ENCODE peak calls at places on chromosomes 13 and 19, in four cellular contexts. One of them, this sample, is unnamed.

GRCh38 chr19:18659281-18660050 is 22.6 kb downstream of the KLHL26 start:
- DNase-seq in GM12878: no peak
- DNase-seq in K562: no peak
- DNase-seq in HL-60: peak; percentile 43
- DNase-seq in this sample: peak; percentile 77

GRCh38 chr19:1862424-1863307 is 713 bp downstream of the KLF16 start:
- DNase-seq in GM12878: no peak
- DNase-seq in K562: peak; percentile 54
- DNase-seq in HL-60: no peak
- DNase-seq in this sample: peak; percentile 71

GRCh38 chr19:16335226-16335625 is 10.6 kb downstream of the KLF2 start:
- DNase-seq in GM12878: no peak
- DNase-seq in K562: no peak
- DNase-seq in HL-60: no peak
- DNase-seq in this sample: no peak

GRCh38 chr19:13149628-13150186 is 468 bp downstream of the STX10 start:
- DNase-seq in GM12878: no peak
- DNase-seq in K562: no peak
- DNase-seq in HL-60: peak; percentile 63
- DNase-seq in this sample: no peak

GRCh38 chr19:5804516-5805464 is at the start of gene NRTN:
- DNase-seq in GM12878: no peak
- DNase-seq in K562: peak; percentile 85
- DNase-seq in HL-60: no peak
- DNase-seq in this sample: peak; percentile 68

GRCh38 chr19:1213391-1214286 is 8.1 kb downstream of the STK11 start:
- DNase-seq in GM12878: peak; percentile 47
- DNase-seq in K562: no peak
- DNase-seq in HL-60: peak; percentile 83
- DNase-seq in this sample: peak; percentile 77

GRCh38 chr13:64591981-64592380 is 2638.2 kb downstream of the PCDH9 start:
- DNase-seq in GM12878: no peak
- DNase-seq in K562: no peak
- DNase-seq in HL-60: no peak
- DNase-seq in this sample: no peak

GRCh38 chr19:46860846-46861690 is at the start of gene ARHGAP35:
- DNase-seq in GM12878: no peak
- DNase-seq in K562: peak; percentile 88
- DNase-seq in HL-60: no peak
- DNase-seq in this sample: peak; percentile 84

GRCh38 chr19:28581468-28581770 is 631.5 kb downstream of the UQCRFS1 start:
- DNase-seq in GM12878: no peak
- DNase-seq in K562: no peak
- DNase-seq in HL-60: no peak
- DNase-seq in this sample: no peak

GRCh38 chr19:55116232-55117062 is 990 bp downstream of the PPP1R12C start:
- DNase-seq in GM12878: no peak
- DNase-seq in K562: peak; percentile 49
- DNase-seq in HL-60: peak; percentile 87
- DNase-seq in this sample: peak; percentile 63

GRCh38 chr13:81017525-81018152 is 676.7 kb upstream of the SPRY2 start:
- DNase-seq in GM12878: no peak
- DNase-seq in K562: peak; percentile 6
- DNase-seq in HL-60: no peak
- DNase-seq in this sample: peak; percentile 2

GRCh38 chr13:39875583-39875982 is 220.1 kb downstream of the COG6 start:
- DNase-seq in GM12878: no peak
- DNase-seq in K562: no peak
- DNase-seq in HL-60: no peak
- DNase-seq in this sample: no peak

GRCh38 chr13:48892311-48892710 is 83.4 kb upstream of the FNDC3A start:
- DNase-seq in GM12878: no peak
- DNase-seq in K562: no peak
- DNase-seq in HL-60: no peak
- DNase-seq in this sample: no peak

GRCh38 chr13:95155093-95155492 is 146.2 kb downstream of the ABCC4 start:
- DNase-seq in GM12878: no peak
- DNase-seq in K562: no peak
- DNase-seq in HL-60: no peak
- DNase-seq in this sample: no peak

GRCh38 chr19:14114854-14115253 is 2.7 kb downstream of the PRKACA start:
- DNase-seq in GM12878: no peak
- DNase-seq in K562: no peak
- DNase-seq in HL-60: peak; percentile 82
- DNase-seq in this sample: no peak

GRCh38 chr13:113820813-113821651 is 42.8 kb downstream of the GAS6 start:
- DNase-seq in GM12878: no peak
- DNase-seq in K562: peak; percentile 44
- DNase-seq in HL-60: no peak
- DNase-seq in this sample: no peak

GRCh38 chr13:27079421-27079958 is 92.1 kb downstream of the USP12 start:
- DNase-seq in GM12878: no peak
- DNase-seq in K562: no peak
- DNase-seq in HL-60: no peak
- DNase-seq in this sample: no peak

GRCh38 chr13:46896346-46897138 is at the start of gene HTR2A:
- DNase-seq in GM12878: no peak
- DNase-seq in K562: no peak
- DNase-seq in HL-60: peak; percentile 27
- DNase-seq in this sample: no peak

GRCh38 chr13:33744589-33745369 is 73.2 kb upstream of the RFC3 start:
- DNase-seq in GM12878: no peak
- DNase-seq in K562: no peak
- DNase-seq in HL-60: no peak
- DNase-seq in this sample: no peak

GRCh38 chr13:46369506-46370268 is 17.4 kb downstream of the RUBCNL start:
- DNase-seq in GM12878: no peak
- DNase-seq in K562: no peak
- DNase-seq in HL-60: no peak
- DNase-seq in this sample: no peak

GRCh38 chr19:10617409-10618121 is 7.8 kb upstream of the SLC44A2 start:
- DNase-seq in GM12878: no peak
- DNase-seq in K562: peak; percentile 42
- DNase-seq in HL-60: no peak
- DNase-seq in this sample: no peak

DNA sequence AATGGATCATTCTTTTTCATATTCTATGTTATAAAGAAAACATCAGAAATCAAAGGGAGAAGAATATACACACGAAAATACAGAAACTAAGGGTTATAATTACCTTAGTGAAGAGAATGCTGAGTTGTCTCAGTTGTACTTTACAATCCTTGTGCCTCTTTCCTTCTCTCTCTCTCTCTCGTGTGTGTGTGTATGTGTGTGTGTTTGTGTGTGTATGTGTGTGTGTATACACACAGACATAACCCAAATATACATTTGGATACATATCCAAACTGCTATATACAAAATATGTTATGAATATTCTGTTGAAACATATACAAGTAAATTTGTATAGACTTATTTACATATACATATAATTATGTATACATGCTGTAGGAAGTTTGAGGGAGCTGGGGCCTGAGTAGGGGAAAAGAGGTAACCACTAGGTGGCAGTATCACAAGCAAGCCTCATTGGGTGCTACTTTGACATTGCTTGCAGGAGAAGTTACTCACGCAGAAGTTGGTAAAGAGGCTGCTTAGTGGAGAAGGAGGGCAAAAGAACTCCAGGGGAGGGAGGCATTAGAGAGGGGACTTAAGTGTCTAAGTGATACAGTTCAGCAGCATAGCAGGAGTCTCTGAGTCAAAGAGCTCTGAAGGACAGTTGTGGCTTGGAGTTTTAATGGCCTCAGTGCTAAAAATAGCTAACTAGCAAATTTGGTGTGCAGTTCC is 465.1 kb upstream of the PCDH20 start:
- DNase-seq in GM12878: no peak
- DNase-seq in K562: peak; percentile 4
- DNase-seq in HL-60: peak; percentile 54
- DNase-seq in this sample: peak; percentile 21
- TF ChIP-seq SPI1 in GM12878: no peak
- TF ChIP-seq SPI1 in K562: no peak
- TF ChIP-seq SPI1 in HL-60: no peak
- TF ChIP-seq SPI1 in this sample: no peak

GRCh38 chr19:3283886-3284657 is 59.6 kb downstream of the CELF5 start:
- DNase-seq in GM12878: no peak
- DNase-seq in K562: no peak
- DNase-seq in HL-60: no peak
- DNase-seq in this sample: no peak

GRCh38 chr19:3283246-3283751 is 58.8 kb downstream of the CELF5 start:
- DNase-seq in GM12878: no peak
- DNase-seq in K562: no peak
- DNase-seq in HL-60: no peak
- DNase-seq in this sample: no peak

GRCh38 chr19:3284759-3285646 is 60.5 kb downstream of the CELF5 start:
- DNase-seq in GM12878: no peak
- DNase-seq in K562: peak; percentile 89
- DNase-seq in HL-60: peak; percentile 55
- DNase-seq in this sample: peak; percentile 53

GRCh38 chr19:3287814-3288213 is 63.4 kb downstream of the CELF5 start:
- DNase-seq in GM12878: no peak
- DNase-seq in K562: no peak
- DNase-seq in HL-60: no peak
- DNase-seq in this sample: no peak

GRCh38 chr19:3285647-3286176 is 61.3 kb downstream of the CELF5 start:
- DNase-seq in GM12878: no peak
- DNase-seq in K562: peak; percentile 99
- DNase-seq in HL-60: no peak
- DNase-seq in this sample: no peak
- TF ChIP-seq SPI1 in GM12878: no peak
- TF ChIP-seq SPI1 in K562: no peak
- TF ChIP-seq SPI1 in HL-60: no peak
- TF ChIP-seq SPI1 in this sample: no peak

GRCh38 chr13:51666316-51666715 is 82.1 kb downstream of the WDFY2 start:
- DNase-seq in GM12878: no peak
- DNase-seq in K562: no peak
- DNase-seq in HL-60: no peak
- DNase-seq in this sample: no peak

GRCh38 chr13:51665456-51665855 is 81.2 kb downstream of the WDFY2 start:
- DNase-seq in GM12878: no peak
- DNase-seq in K562: no peak
- DNase-seq in HL-60: no peak
- DNase-seq in this sample: no peak

GRCh38 chr13:51663980-51664957 is 80.0 kb downstream of the WDFY2 start:
- DNase-seq in GM12878: no peak
- DNase-seq in K562: no peak
- DNase-seq in HL-60: no peak
- DNase-seq in this sample: no peak

GRCh38 chr13:51668580-51669195 is 84.4 kb downstream of the WDFY2 start:
- DNase-seq in GM12878: no peak
- DNase-seq in K562: no peak
- DNase-seq in HL-60: no peak
- DNase-seq in this sample: no peak

DNA sequence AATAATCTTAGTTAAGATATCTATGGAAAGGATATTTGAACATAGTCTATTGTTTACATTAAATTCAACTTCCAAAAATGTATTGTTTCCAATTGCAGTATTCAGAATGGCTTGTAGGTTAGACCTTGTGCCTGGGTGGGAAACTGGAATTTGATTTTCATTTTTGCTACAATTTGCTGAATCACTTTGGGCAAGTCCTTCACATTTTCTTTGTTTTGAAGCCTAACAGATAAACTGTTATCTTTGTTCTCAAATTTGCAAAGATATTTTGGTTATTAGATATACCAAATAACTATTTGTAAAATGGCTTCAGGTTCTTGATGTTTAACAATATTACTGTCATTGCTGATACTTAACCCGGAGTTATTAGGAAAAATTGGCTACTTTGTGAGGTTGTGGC is 82.6 kb downstream of the WDFY2 start:
- DNase-seq in GM12878: no peak
- DNase-seq in K562: no peak
- DNase-seq in HL-60: no peak
- DNase-seq in this sample: no peak
- TF ChIP-seq SPI1 in GM12878: no peak
- TF ChIP-seq SPI1 in K562: no peak
- TF ChIP-seq SPI1 in HL-60: no peak
- TF ChIP-seq SPI1 in this sample: no peak

GRCh38 chr19:48887861-48888612 is 10.5 kb downstream of the TULP2 start:
- DNase-seq in GM12878: no peak
- DNase-seq in K562: no peak
- DNase-seq in HL-60: no peak
- DNase-seq in this sample: no peak
- TF ChIP-seq SPI1 in GM12878: no peak
- TF ChIP-seq SPI1 in K562: no peak
- TF ChIP-seq SPI1 in HL-60: no peak
- TF ChIP-seq SPI1 in this sample: no peak

GRCh38 chr19:15129856-15130580 is 22.8 kb downstream of the SYDE1 start:
- DNase-seq in GM12878: no peak
- DNase-seq in K562: no peak
- DNase-seq in HL-60: no peak
- DNase-seq in this sample: no peak
- TF ChIP-seq SPI1 in GM12878: no peak
- TF ChIP-seq SPI1 in K562: no peak
- TF ChIP-seq SPI1 in HL-60: no peak
- TF ChIP-seq SPI1 in this sample: no peak

GRCh38 chr13:102280366-102280765 is 121.5 kb downstream of the FGF14 start:
- DNase-seq in GM12878: no peak
- DNase-seq in K562: no peak
- DNase-seq in HL-60: no peak
- DNase-seq in this sample: no peak

GRCh38 chr13:102289606-102290005 is 112.2 kb downstream of the FGF14 start:
- DNase-seq in GM12878: no peak
- DNase-seq in K562: no peak
- DNase-seq in HL-60: no peak
- DNase-seq in this sample: no peak

GRCh38 chr13:102291587-102292218 is 110.1 kb downstream of the FGF14 start:
- DNase-seq in GM12878: no peak
- DNase-seq in K562: no peak
- DNase-seq in HL-60: no peak
- DNase-seq in this sample: no peak

DNA sequence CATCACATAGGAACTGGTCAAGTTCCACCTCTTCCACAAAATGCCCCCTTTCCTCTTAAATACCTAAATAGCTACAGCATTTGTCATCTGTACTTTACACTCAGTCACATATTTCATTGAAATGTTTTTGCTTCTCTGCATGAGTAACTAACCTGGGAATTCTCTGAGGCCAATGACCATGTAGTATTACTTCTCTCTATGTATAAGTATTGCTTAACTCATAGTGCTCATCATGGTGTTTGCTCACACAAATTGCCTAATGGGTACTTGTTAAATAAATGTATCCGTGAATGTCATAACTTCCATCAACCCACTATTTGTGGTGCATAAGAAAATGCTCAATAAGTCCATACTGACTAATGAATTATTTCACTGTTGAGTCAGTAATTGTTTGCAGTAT is 115.5 kb downstream of the FGF14 start:
- DNase-seq in GM12878: no peak
- DNase-seq in K562: no peak
- DNase-seq in HL-60: no peak
- DNase-seq in this sample: no peak
- TF ChIP-seq SPI1 in GM12878: no peak
- TF ChIP-seq SPI1 in K562: no peak
- TF ChIP-seq SPI1 in HL-60: no peak
- TF ChIP-seq SPI1 in this sample: no peak